ENCODE peak calls at places on chromosomes 13 and 19, in ten cellular contexts. W is coronary artery, F is pancreas, I is stomach, E is psoas muscle, X is IMR-90, Q is ascending aorta, T is upper lobe of right lung, K is heart left ventricle, N is OCI-LY7. S is an unnamed sample.
A peak's percentile ranks its signal among the peaks of the same experiment; 100 is the strongest.

GRCh38 chr13:20442798-20443381 is 82.8 kb downstream of the CRYL1 start:
- DNase-seq in W (no peak), Q (no peak), N (no peak), K (no peak), F (no peak), E (no peak), X (no peak), T (no peak), I (no peak), S (no peak)

GRCh38 chr19:10517361-10517759 is at the start of gene S1PR5:
- DNase-seq in I (no peak), W (no peak), K (no peak), E (no peak), Q (no peak), X (no peak), F (peak; percentile 77), N (no peak), T (peak; percentile 71), S (no peak)

GRCh38 chr19:41324231-41324702 is 14.3 kb downstream of the CCDC97 start:
- DNase-seq in W (no peak), Q (no peak), E (peak; percentile 41), T (no peak), F (no peak), I (no peak), X (no peak), N (no peak), K (peak; percentile 48), S (no peak)

GRCh38 chr19:2451138-2451537 is 5.6 kb downstream of the LMNB2 start:
- DNase-seq in F (no peak), T (no peak), I (no peak), W (no peak), Q (no peak), K (no peak), E (no peak), N (no peak), X (no peak), S (no peak)

GRCh38 chr19:47273313-47274070 is 1.2 kb upstream of the INAFM1 start:
- DNase-seq in T (peak; percentile 96), Q (peak; percentile 97), E (peak; percentile 95), X (peak; percentile 90), K (peak; percentile 95), F (peak; percentile 89), W (peak; percentile 97), N (peak; percentile 92), I (peak; percentile 94), S (peak; percentile 92)

GRCh38 chr13:36973621-36974268 is 25.4 kb downstream of the ALG5 start:
- DNase-seq in T (no peak), Q (no peak), F (no peak), W (no peak), N (peak; percentile 58), K (no peak), X (no peak), E (no peak), I (no peak), S (no peak)

GRCh38 chr13:100434010-100434763 is 154.4 kb downstream of the GGACT start:
- DNase-seq in Q (no peak), W (no peak), E (no peak), X (peak; percentile 68), I (no peak), N (no peak), T (no peak), F (no peak), K (no peak), S (no peak)

GRCh38 chr13:49533586-49534269 is 38.0 kb downstream of the PHF11 start:
- DNase-seq in K (no peak), E (no peak), N (no peak), T (no peak), Q (no peak), F (no peak), X (no peak), W (no peak), I (no peak), S (no peak)

GRCh38 chr13:44903596-44903995 is 85.7 kb downstream of the NUFIP1 start:
- DNase-seq in I (peak; percentile 58), Q (peak; percentile 90), T (peak; percentile 67), F (no peak), K (peak; percentile 81), W (peak; percentile 94), X (peak; percentile 84), N (no peak), E (peak; percentile 94), S (peak; percentile 86)

GRCh38 chr13:113832204-113832603 is 31.7 kb downstream of the GAS6 start:
- DNase-seq in N (no peak), W (no peak), E (peak; percentile 57), T (no peak), X (no peak), F (no peak), I (no peak), Q (no peak), K (peak; percentile 40), S (no peak)

GRCh38 chr13:46994492-46994891 is 97.6 kb upstream of the HTR2A start:
- DNase-seq in X (no peak), W (no peak), I (no peak), N (no peak), K (no peak), Q (no peak), E (no peak), F (no peak), T (no peak), S (no peak)

GRCh38 chr19:5036733-5037681 is 68.1 kb downstream of the KDM4B start:
- DNase-seq in K (no peak), T (no peak), F (no peak), X (peak; percentile 72), N (no peak), Q (no peak), W (no peak), E (peak; percentile 77), I (no peak), S (peak; percentile 52)

GRCh38 chr13:46728777-46729176 is 68.2 kb downstream of the ESD start:
- DNase-seq in W (no peak), I (no peak), E (no peak), Q (no peak), K (no peak), N (peak; percentile 16), X (no peak), T (no peak), F (no peak), S (no peak)

GRCh38 chr19:41929536-41930071 is 1.4 kb upstream of the ERFL start:
- DNase-seq in F (no peak), T (no peak), N (peak; percentile 54), Q (no peak), K (no peak), W (no peak), I (no peak), X (no peak), E (no peak), S (no peak)

GRCh38 chr13:77980592-77980991 is 62.0 kb upstream of the EDNRB start:
- DNase-seq in K (no peak), W (no peak), E (no peak), F (no peak), I (no peak), T (no peak), X (peak; percentile 81), Q (no peak), N (no peak), S (no peak)

GRCh38 chr19:38386968-38387549 is 775 bp downstream of the GGN start:
- DNase-seq in Q (no peak), F (peak; percentile 63), W (no peak), I (no peak), E (peak; percentile 76), X (no peak), K (peak; percentile 75), T (no peak), N (no peak), S (peak; percentile 36)

GRCh38 chr13:36822786-36823185 is 3.8 kb downstream of the RFXAP start:
- DNase-seq in I (no peak), F (no peak), Q (no peak), K (no peak), T (no peak), N (no peak), E (no peak), W (no peak), X (peak; percentile 15), S (no peak)

GRCh38 chr13:97834255-97834654 is 119.2 kb upstream of the IPO5 start:
- DNase-seq in N (no peak), E (no peak), W (no peak), X (no peak), T (no peak), I (no peak), Q (no peak), F (no peak), K (no peak), S (no peak)

GRCh38 chr13:23617551-23618014 is 47.4 kb downstream of the TNFRSF19 start:
- DNase-seq in T (no peak), X (peak; percentile 65), F (no peak), K (no peak), W (no peak), N (no peak), Q (no peak), I (no peak), E (no peak), S (no peak)

GRCh38 chr13:70844391-70845108 is 736.3 kb upstream of the KLHL1 start:
- DNase-seq in W (peak; percentile 54), Q (no peak), K (peak; percentile 27), F (no peak), N (no peak), E (no peak), X (no peak), T (no peak), I (peak; percentile 48), S (no peak)

GRCh38 chr13:70841240-70842061 is 733.2 kb upstream of the KLHL1 start:
- DNase-seq in T (no peak), N (no peak), E (no peak), K (peak; percentile 24), Q (no peak), F (no peak), I (no peak), W (no peak), X (no peak), S (no peak)

GRCh38 chr13:70842062-70842644 is 733.9 kb upstream of the KLHL1 start:
- DNase-seq in N (no peak), X (no peak), E (no peak), F (no peak), W (no peak), I (no peak), K (no peak), T (no peak), Q (no peak), S (no peak)
- TF ChIP-seq CTCF in N (no peak), X (no peak), E (no peak), F (no peak), W (no peak), I (no peak), K (no peak), T (no peak), Q (no peak), S (no peak)

GRCh38 chr19:49473868-49474544 is at the start of gene FLT3LG:
- DNase-seq in F (peak; percentile 89), X (peak; percentile 69), E (peak; percentile 87), Q (peak; percentile 88), W (peak; percentile 91), T (peak; percentile 90), K (peak; percentile 90), I (peak; percentile 79), N (peak; percentile 87), S (peak; percentile 79)
- H3K27ac ChIP-seq in F (peak within 1 kb of the TSS; percentile 21), X (peak within 1 kb of the TSS; percentile 49), E (peak within 1 kb of the TSS; percentile 73), Q (peak within 1 kb of the TSS; percentile 66), W (peak within 1 kb of the TSS; percentile 54), T (peak within 1 kb of the TSS; percentile 87), K (peak within 1 kb of the TSS; percentile 90), I (peak within 1 kb of the TSS; percentile 89), N (peak within 1 kb of the TSS; percentile 44), S (peak within 1 kb of the TSS; percentile 91)

GRCh38 chr19:911197-912033 is 1.6 kb downstream of the R3HDM4 start:
- DNase-seq in Q (no peak), F (no peak), K (no peak), X (no peak), W (no peak), I (no peak), E (no peak), T (no peak), N (no peak), S (no peak)
- H3K4me3 ChIP-seq in Q (peak overlapping the region; percentile 2), F (no peak overlapping the region), K (no peak overlapping the region), X (peak overlapping the region; percentile 17), W (peak overlapping the region; percentile 1), I (no peak overlapping the region), E (no peak overlapping the region), T (no peak overlapping the region), N (no peak overlapping the region), S (no peak overlapping the region)

GRCh38 chr13:110705826-110706569 is at the start of gene CARS2:
- DNase-seq in K (peak; percentile 98), I (peak; percentile 98), F (peak; percentile 95), E (peak; percentile 98), N (peak; percentile 88), Q (peak; percentile 98), X (peak; percentile 91), W (peak; percentile 99), T (peak; percentile 99), S (peak; percentile 97)
- TF ChIP-seq CTCF in K (peak; percentile 23), I (no peak), F (no peak), E (no peak), N (no peak), Q (peak; percentile 30), X (peak; percentile 15), W (no peak), T (no peak), S (peak; percentile 38)